ENCODE peak calls at places on chromosomes 7 and 10, in seven cellular contexts. L is OCI-LY7; M is SJCRH30; P is naive thymus-derived CD4-positive, alpha-beta T cell; I is HFF-Myc; A is tibial nerve; O is heart right ventricle. G is an unnamed sample.

GRCh38 chr10:13371879-13372470 is 23.9 kb upstream of the SEPHS1 start:
- DNase-seq in M (peak), A (peak), L (peak), I (peak), O (peak), P (peak), G (peak)

GRCh38 chr7:150432915-150433892 is 17.2 kb upstream of the GIMAP8 start:
- DNase-seq in I (no peak), L (no peak), M (no peak), P (no peak), O (no peak), A (no peak), G (no peak)

GRCh38 chr7:39051707-39052106 is 74.0 kb downstream of the POU6F2 start:
- DNase-seq in M (no peak), A (no peak), L (no peak), O (no peak), I (no peak), P (no peak), G (no peak)

GRCh38 chr10:110504111-110504735 is 6.5 kb downstream of the DUSP5 start:
- DNase-seq in M (no peak), L (no peak), P (no peak), O (peak), A (peak), I (no peak), G (peak)

GRCh38 chr7:22810843-22811242 is 11.8 kb downstream of the TOMM7 start:
- DNase-seq in P (no peak), O (no peak), A (no peak), M (no peak), I (no peak), L (no peak), G (no peak)

GRCh38 chr10:72066318-72067284 is 21.8 kb downstream of the SPOCK2 start:
- DNase-seq in L (no peak), A (no peak), P (no peak), O (peak), I (no peak), M (peak), G (no peak)

GRCh38 chr10:60816624-60817023 is 38.3 kb downstream of the CDK1 start:
- DNase-seq in P (no peak), M (peak), I (peak), L (peak), O (peak), A (peak), G (peak)

GRCh38 chr10:97426776-97427570 is 982 bp downstream of the PGAM1 start:
- DNase-seq in A (no peak), O (no peak), P (no peak), M (peak), L (peak), I (no peak), G (no peak)

GRCh38 chr10:115093286-115093775 is at the start of gene ATRNL1:
- DNase-seq in L (no peak), P (no peak), O (peak), M (peak), I (no peak), A (no peak), G (peak)

GRCh38 chr7:28768577-28769147 is 189.5 kb downstream of the TRIL start:
- DNase-seq in P (no peak), L (no peak), I (no peak), M (no peak), O (no peak), A (no peak), G (peak)

GRCh38 chr7:107960306-107960705 is 42.7 kb downstream of the LAMB1 start:
- DNase-seq in M (no peak), I (no peak), A (no peak), O (no peak), P (no peak), L (no peak), G (no peak)

GRCh38 chr7:13898957-13899670 is 90.4 kb downstream of the ETV1 start:
- DNase-seq in L (no peak), M (no peak), P (no peak), I (no peak), A (no peak), O (no peak), G (no peak)

GRCh38 chr7:80047032-80047431 is 87.6 kb upstream of the GNAI1 start:
- DNase-seq in I (no peak), P (no peak), A (no peak), L (no peak), M (peak), O (no peak), G (no peak)

GRCh38 chr10:27745719-27746363 is at the start of gene MKX:
- DNase-seq in L (no peak), A (no peak), I (no peak), M (peak), O (no peak), P (peak), G (no peak)

GRCh38 chr10:42615419-42615818 is 23.0 kb downstream of the ZNF33B start:
- DNase-seq in P (no peak), I (no peak), A (no peak), M (no peak), O (no peak), L (no peak), G (peak)

GRCh38 chr10:109912335-109913282 is 10.7 kb downstream of the XPNPEP1 start:
- DNase-seq in L (peak), M (peak), O (no peak), I (no peak), A (no peak), P (no peak), G (peak)

GRCh38 chr10:97534746-97535367 is 36.1 kb downstream of the UBTD1 start:
- DNase-seq in M (peak), L (peak), P (no peak), A (no peak), I (no peak), O (no peak), G (peak)

GRCh38 chr7:1693419-1693990 is 23.4 kb downstream of the ELFN1 start:
- DNase-seq in I (no peak), A (no peak), O (no peak), M (peak), L (no peak), P (no peak), G (no peak)

GRCh38 chr7:106064836-106065559 is 47.1 kb downstream of the SYPL1 start:
- DNase-seq in L (no peak), P (no peak), O (peak), I (peak), M (peak), A (peak), G (peak)

GRCh38 chr7:33766396-33766795 is 138.9 kb upstream of the BMPER start:
- DNase-seq in L (no peak), A (no peak), I (no peak), P (no peak), M (no peak), O (no peak), G (peak)

GRCh38 chr10:52440612-52441285 is 126.7 kb downstream of the DKK1 start:
- DNase-seq in O (no peak), A (no peak), P (no peak), M (no peak), L (no peak), I (no peak), G (no peak)

GRCh38 chr10:35413985-35414861 is 77.9 kb downstream of the CCNY start:
- DNase-seq in O (no peak), I (no peak), P (no peak), L (no peak), A (no peak), M (no peak), G (no peak)

GRCh38 chr7:148747274-148747673 is 48.6 kb downstream of the CUL1 start:
- DNase-seq in A (no peak), I (no peak), L (peak), O (no peak), M (no peak), P (no peak), G (no peak)

GRCh38 chr7:50595538-50596102 is 30.4 kb upstream of the DDC start:
- DNase-seq in I (peak), A (peak), P (no peak), M (no peak), O (peak), L (peak), G (peak)

GRCh38 chr10:132595021-132595420 is 57.4 kb downstream of the INPP5A start:
- DNase-seq in P (no peak), A (no peak), I (no peak), O (no peak), M (no peak), L (no peak), G (no peak)

GRCh38 chr7:155738652-155739537 is 73.4 kb downstream of the SHH start:
- DNase-seq in O (peak), L (peak), P (peak), A (peak), I (peak), M (peak), G (peak)

GRCh38 chr10:69628876-69629275 is 1.2 kb upstream of the FAM241B start:
- DNase-seq in I (no peak), P (no peak), L (no peak), M (no peak), O (no peak), A (no peak), G (no peak)

GRCh38 chr10:130875116-130875515 is 436.4 kb downstream of the TCERG1L start:
- DNase-seq in L (no peak), O (no peak), P (no peak), I (no peak), A (no peak), M (no peak), G (no peak)

GRCh38 chr7:144158861-144159260 is 24.4 kb upstream of the CTAGE4 start:
- DNase-seq in P (no peak), A (no peak), O (no peak), M (no peak), L (no peak), I (no peak), G (no peak)

GRCh38 chr7:92293887-92294616 is 48.3 kb downstream of the ANKIB1 start:
- DNase-seq in A (no peak), M (no peak), O (no peak), I (no peak), L (no peak), P (no peak), G (peak)

GRCh38 chr7:11436317-11436716 is 395.7 kb downstream of the THSD7A start:
- DNase-seq in M (no peak), I (no peak), A (no peak), L (no peak), O (no peak), P (no peak), G (peak)

GRCh38 chr7:128833148-128833938 is 3.1 kb downstream of the FLNC start:
- DNase-seq in M (peak), L (no peak), O (peak), P (no peak), A (peak), I (no peak), G (peak)

GRCh38 chr10:130930821-130931220 is 380.7 kb downstream of the TCERG1L start:
- DNase-seq in A (no peak), I (no peak), P (no peak), M (no peak), L (no peak), O (no peak), G (no peak)

DNA sequence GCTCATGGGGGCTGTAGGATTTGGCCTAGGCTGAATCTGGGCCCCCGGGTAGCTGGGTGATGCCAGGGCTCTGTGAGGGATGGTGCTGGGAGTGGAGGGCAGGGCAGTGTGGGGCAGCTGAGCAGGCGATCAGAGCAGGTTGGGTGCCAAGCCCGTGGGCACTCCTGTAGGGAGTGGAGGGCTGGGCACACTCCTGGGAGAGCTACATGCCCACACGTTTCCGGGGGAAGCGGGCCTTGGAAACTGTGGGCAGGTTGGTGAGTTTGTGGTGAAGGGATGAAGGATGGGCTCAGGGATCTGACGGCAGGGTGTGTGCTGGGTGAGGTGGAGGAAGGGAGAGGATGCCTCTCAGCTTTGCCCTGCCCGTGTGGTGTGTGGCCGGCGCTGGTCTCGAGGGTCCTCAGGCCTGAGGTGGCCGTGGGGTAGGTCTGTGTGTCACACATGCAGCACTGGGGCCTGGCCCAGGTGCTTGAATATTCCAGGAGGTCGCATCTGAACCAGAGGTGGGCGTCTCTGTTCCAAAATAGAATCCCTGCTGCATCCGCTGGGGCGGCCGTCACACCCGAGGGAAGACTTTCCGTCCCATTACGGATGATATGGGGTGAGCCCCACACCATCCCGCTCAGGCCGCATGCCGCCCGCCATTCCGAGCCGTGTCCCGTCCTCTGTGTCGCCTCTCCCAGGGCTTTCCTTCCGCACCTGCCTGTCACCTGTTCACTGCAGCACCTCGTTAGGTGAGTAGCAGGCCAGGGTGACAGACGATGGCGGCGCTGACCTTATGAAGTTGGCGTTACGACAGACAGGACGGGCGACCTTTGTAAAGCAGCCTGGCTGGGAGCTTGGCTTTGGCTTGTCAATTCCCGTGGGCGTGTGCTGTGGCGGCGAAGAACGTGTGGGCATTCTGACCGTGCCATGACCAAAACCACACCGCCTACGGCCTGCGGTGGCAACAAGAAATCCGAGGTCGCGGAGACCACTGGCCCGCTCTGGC is 143.6 kb downstream of the ACTR3B start:
- DNase-seq in A (no peak), P (no peak), I (no peak), L (no peak), O (no peak), M (no peak), G (no peak)
- H3K4me3 ChIP-seq in A (no peak), P (no peak), I (no peak), L (no peak), O (no peak), M (no peak), G (no peak)

GRCh38 chr7:94374231-94374630 is 20.5 kb upstream of the COL1A2 start:
- DNase-seq in M (peak), P (no peak), A (peak), I (peak), L (no peak), O (peak), G (peak)
- H3K4me3 ChIP-seq in M (peak), P (no peak), A (peak), I (peak), L (no peak), O (peak), G (peak)

GRCh38 chr7:141675431-141676210 is 26.3 kb downstream of the DENND11 start:
- DNase-seq in A (no peak), O (no peak), I (no peak), M (no peak), L (no peak), P (no peak), G (no peak)
- H3K4me3 ChIP-seq in A (no peak), O (no peak), I (no peak), M (no peak), L (no peak), P (no peak), G (no peak)

DNA sequence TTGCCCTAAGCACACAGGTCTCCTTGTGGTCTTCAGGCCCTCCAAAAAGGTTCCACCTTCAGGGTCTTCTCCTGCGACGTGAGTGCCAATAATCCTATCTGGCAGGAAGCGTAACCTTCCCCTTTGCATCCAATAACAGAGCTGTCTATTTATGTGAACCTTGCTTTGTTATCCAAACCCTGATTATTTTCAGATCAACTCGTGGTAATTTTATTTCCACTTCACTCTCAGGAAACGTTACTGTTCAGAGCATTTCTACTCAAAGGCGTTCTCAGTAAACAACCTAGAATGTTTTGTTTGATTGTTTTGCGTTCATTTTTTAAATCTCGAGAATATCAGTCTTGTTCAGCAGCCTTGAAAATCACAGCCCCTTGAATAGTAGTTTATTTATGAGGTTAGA is 232.3 kb upstream of the KLF6 start:
- DNase-seq in I (no peak), M (no peak), A (no peak), P (no peak), L (no peak), O (no peak), G (no peak)
- H3K4me3 ChIP-seq in I (no peak), M (no peak), A (no peak), P (no peak), L (no peak), O (no peak), G (no peak)

GRCh38 chr10:44459677-44460076 is 74.8 kb upstream of the CXCL12 start:
- DNase-seq in M (no peak), A (no peak), O (no peak), I (no peak), L (no peak), P (no peak), G (no peak)
- H3K4me3 ChIP-seq in M (no peak), A (no peak), O (no peak), I (no peak), L (no peak), P (no peak), G (no peak)

GRCh38 chr10:96122824-96123223 is 7.3 kb upstream of the ZNF518A start:
- DNase-seq in M (no peak), P (no peak), I (no peak), A (no peak), L (no peak), O (no peak), G (peak)

GRCh38 chr10:96125142-96125515 is 5.0 kb upstream of the ZNF518A start:
- DNase-seq in I (no peak), O (no peak), P (no peak), A (no peak), M (no peak), L (no peak), G (peak)

GRCh38 chr10:96129387-96130325 is at the start of gene ZNF518A:
- DNase-seq in M (peak), O (peak), I (peak), L (peak), A (peak), P (peak), G (peak)

GRCh38 chr10:96118604-96119450 is 11.3 kb upstream of the ZNF518A start:
- DNase-seq in P (no peak), L (no peak), I (no peak), O (no peak), A (no peak), M (no peak), G (no peak)

GRCh38 chr10:96124230-96125141 is 5.6 kb upstream of the ZNF518A start:
- DNase-seq in A (no peak), M (peak), P (no peak), L (peak), I (no peak), O (no peak), G (peak)
- H3K4me3 ChIP-seq in A (no peak), M (peak), P (no peak), L (peak), I (peak), O (no peak), G (peak)

DNA sequence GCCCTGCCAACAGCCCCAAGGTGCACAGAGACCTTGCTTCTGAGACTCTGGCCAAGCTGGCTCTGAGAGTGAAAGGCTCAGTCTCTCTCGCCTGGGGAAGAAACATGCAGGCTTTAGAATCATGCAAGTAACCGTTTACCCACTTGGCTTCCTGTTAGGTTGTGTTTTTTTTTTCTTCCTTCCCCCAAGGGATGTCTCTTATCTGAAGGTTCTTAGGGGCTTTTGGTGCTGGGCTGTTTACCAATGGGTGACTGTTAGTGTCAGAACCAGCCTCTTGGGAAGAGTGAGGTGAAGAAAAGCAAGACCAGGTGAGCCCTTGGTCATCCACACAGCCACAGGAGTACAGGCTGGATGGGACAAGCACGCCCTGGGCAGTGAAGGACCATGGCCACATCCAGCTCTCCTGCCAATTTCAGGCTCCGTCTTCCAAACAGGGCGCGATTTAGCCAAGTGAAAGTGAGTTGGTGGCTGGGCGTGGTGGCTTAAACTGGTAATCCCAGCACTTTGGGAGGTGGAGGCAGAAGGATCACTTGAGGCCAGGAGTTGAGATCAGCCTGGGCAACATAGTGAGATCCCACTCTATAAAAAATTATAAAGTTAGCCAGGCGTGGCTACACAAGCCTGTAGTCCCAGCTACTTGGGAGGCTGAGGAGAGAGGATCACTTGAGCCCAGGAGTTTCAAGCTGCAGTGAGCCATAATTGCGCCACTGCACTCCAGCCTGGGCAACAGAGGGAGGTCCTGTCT is 76.3 kb upstream of the CUX1 start:
- DNase-seq in P (no peak), L (peak), I (no peak), O (no peak), M (no peak), A (no peak), G (no peak)
- H3K4me3 ChIP-seq in P (no peak), L (peak), I (no peak), O (no peak), M (no peak), A (no peak), G (no peak)